ENCODE peak calls at places on chromosomes 13 and 19, in six cellular contexts. F is bronchial epithelial cell, B is Panc1, Z is fibroblast of lung, A is lung, O is ovary. E is an unnamed sample. For H3K36me3, the result is how much of the 10 kb centered on the place peaks cover.

GRCh38 chr13:74290324-74290773 is 156.1 kb upstream of the KLF12 start:
- DNase-seq in F (peak), B (no peak), Z (peak), A (no peak), O (peak), E (no peak)

GRCh38 chr13:99523838-99524237 is 22.6 kb downstream of the TM9SF2 start:
- DNase-seq in F (no peak), B (no peak), Z (no peak), A (no peak), O (no peak), E (no peak)

GRCh38 chr19:610071-610800 is 20.6 kb downstream of the HCN2 start:
- DNase-seq in F (no peak), B (no peak), Z (no peak), A (no peak), O (no peak), E (no peak)

GRCh38 chr13:30431269-30431950 is 9.1 kb downstream of the UBE2L5 start:
- DNase-seq in F (peak), B (no peak), Z (no peak), A (no peak), O (no peak), E (no peak)

GRCh38 chr13:30739646-30740642 is 4.6 kb downstream of the ALOX5AP start:
- DNase-seq in F (peak), B (no peak), Z (peak), A (no peak), O (no peak), E (no peak)

GRCh38 chr13:97125051-97125809 is 96.9 kb upstream of the MBNL2 start:
- DNase-seq in F (peak), B (no peak), Z (peak), A (peak), O (peak), E (peak)

GRCh38 chr13:39385621-39386231 is 217.3 kb downstream of the LHFPL6 start:
- DNase-seq in F (no peak), B (no peak), Z (no peak), A (no peak), O (no peak), E (no peak)

GRCh38 chr13:25468330-25469178 is 96.8 kb downstream of the ATP8A2 start:
- DNase-seq in F (no peak), B (no peak), Z (no peak), A (no peak), O (no peak), E (no peak)

GRCh38 chr13:102838982-102839381 is 6.8 kb upstream of the ERCC5 start:
- DNase-seq in F (no peak), B (no peak), Z (no peak), A (no peak), O (no peak), E (no peak)

GRCh38 chr13:98332222-98332621 is 155.2 kb upstream of the RNF113B start:
- DNase-seq in F (no peak), B (no peak), Z (no peak), A (no peak), O (no peak), E (no peak)

GRCh38 chr19:37136118-37136517 is 36.4 kb downstream of the ZNF585A start:
- DNase-seq in F (no peak), B (no peak), Z (no peak), A (no peak), O (no peak), E (no peak)

GRCh38 chr13:96994030-96994848 is at the start of gene OXGR1:
- DNase-seq in F (no peak), B (no peak), Z (no peak), A (no peak), O (no peak), E (no peak)

GRCh38 chr19:33110201-33110910 is 21.6 kb upstream of the WDR88 start:
- DNase-seq in F (no peak), B (peak), Z (peak), A (no peak), O (no peak), E (no peak)

GRCh38 chr19:6516018-6516658 is 14.0 kb upstream of the TUBB4A start:
- DNase-seq in F (peak), B (no peak), Z (peak), A (peak), O (peak), E (peak)

GRCh38 chr19:11173516-11174155 is 18.1 kb upstream of the SPC24 start:
- DNase-seq in F (no peak), B (no peak), Z (no peak), A (no peak), O (no peak), E (no peak)
- H3K36me3 ChIP-seq in F (under half), B (under half), Z (half or more), A (half or more), O (under half), E (half or more)

DNA sequence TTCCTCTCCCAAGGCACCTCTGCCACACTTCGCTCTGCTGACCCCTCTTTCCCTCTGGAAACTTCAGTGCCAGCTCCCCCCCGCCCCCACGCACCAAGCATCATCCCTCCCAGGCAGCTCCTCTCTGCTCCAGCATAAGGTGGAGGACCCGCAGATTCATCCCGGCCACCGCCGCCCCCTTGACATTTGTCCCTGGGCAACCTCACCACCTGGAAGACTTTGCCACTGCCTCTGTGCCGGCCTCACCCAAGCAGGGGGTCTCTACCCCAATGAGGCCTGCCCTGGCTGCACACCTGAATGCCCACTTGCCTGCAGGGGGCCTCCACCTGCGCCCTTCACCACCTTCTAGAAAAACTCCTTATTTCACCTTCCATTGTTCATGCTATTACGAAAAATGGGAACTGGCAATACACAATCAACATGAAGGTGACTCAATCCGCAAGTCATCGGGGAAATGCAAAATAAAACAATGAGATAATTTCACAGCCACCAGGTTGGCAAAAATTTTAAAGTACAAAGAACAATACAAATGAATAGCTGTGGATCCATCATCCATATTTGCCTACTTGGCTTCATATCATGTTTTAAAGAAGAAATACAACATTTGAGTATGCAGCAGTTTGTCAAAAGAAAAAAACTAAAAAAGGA is 21.9 kb downstream of the CCNE1 start:
- DNase-seq in F (no peak), B (no peak), Z (no peak), A (no peak), O (no peak), E (no peak)
- H3K36me3 ChIP-seq in F (under half), B (under half), Z (under half), A (under half), O (under half), E (under half)

DNA sequence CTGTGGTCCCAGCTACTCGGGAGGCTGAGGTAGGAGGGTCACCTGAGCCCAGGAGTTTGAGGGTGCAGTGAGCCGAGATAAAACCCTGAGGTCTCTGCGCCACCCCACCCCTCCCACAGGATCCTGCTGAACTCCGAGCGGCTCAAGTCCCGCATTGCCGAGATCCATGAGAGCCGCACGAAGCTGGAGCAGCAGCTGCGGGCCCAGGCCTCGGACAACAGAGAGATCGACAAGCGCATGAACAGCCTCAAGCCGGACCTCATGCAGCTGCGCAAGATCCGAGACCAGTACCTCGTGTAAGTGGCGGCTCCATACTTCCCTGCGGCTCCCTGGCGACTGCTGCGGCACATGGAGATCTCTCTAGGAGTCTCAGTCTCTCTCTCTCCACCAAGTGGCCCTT is 6.6 kb upstream of the IFI30 start:
- DNase-seq in F (no peak), B (no peak), Z (no peak), A (no peak), O (no peak), E (no peak)
- H3K36me3 ChIP-seq in F (under half), B (under half), Z (under half), A (under half), O (under half), E (under half)

DNA sequence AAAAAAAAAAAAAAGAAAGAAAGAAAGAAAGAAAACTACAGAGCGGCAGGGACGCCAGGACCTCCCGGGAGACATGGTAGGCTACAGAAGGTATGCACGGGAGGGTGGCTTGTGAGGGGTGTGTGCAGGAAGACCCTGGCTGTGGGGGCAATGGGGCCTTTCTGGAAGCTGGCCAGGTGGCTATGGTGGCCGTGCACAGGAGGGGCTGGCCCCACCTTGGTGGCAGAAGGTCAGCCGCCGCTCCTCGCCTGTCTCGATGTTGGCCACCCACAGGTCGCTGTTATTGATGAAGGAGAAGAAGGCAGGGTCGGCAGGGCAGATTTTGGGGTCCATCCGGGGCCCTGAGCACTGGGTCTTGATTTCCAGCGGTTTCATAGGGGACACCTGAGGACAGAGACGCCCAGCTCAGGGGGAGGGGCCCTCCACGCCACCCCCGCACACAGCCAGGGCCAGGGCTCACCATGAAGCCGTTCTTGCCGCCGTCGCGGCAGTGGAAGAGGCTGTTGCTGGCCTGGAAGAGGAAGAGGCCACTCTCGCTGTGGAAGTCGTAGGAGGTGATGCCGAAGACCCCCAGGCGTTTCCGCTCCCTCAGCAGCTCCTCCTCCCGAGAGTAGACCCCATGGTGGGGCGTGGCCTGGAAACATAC is 19.8 kb downstream of the DPP9 start:
- DNase-seq in F (no peak), B (no peak), Z (no peak), A (no peak), O (no peak), E (no peak)
- H3K36me3 ChIP-seq in F (under half), B (under half), Z (under half), A (half or more), O (under half), E (half or more)

GRCh38 chr19:46386151-46386550 is 27.2 kb downstream of the CCDC8 start:
- DNase-seq in F (no peak), B (no peak), Z (no peak), A (no peak), O (peak), E (peak)
- H3K36me3 ChIP-seq in F (under half), B (under half), Z (under half), A (half or more), O (under half), E (half or more)

GRCh38 chr19:5078666-5079409 is 109.9 kb downstream of the KDM4B start:
- DNase-seq in F (no peak), B (no peak), Z (no peak), A (no peak), O (no peak), E (no peak)
- H3K36me3 ChIP-seq in F (under half), B (under half), Z (under half), A (half or more), O (under half), E (half or more)

DNA sequence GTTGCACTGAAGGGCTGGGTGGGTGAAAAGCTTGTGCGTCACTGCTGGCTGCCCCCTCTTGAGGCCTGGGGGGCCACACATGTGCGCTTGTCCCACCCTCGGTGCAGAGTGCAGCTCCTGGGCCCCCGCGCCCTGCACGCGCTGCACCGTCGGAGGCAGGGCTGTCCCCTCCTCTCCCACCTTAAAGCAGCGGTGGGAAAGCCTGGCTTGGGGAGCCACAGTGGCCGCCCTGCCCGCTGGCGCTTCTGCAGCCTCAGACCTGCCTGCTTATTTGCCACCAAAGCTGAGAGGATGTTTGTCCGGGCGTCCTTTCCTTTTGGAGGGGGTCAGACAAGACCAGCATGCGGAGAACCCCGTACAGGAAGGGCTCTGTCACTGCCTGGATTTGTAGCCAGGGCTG is 26.7 kb downstream of the PLEKHJ1 start:
- DNase-seq in F (no peak), B (no peak), Z (no peak), A (no peak), O (no peak), E (no peak)
- H3K36me3 ChIP-seq in F (under half), B (under half), Z (under half), A (half or more), O (under half), E (under half)